ENCODE peak calls at places on chromosome 11, in eight cellular contexts. One of them, this sample, is unnamed.
A peak's percentile ranks its signal among the peaks of the same experiment; 100 is the strongest.

GRCh38 chr11:4049006-4049405 is 45.6 kb upstream of the RRM1 start:
- DNase-seq in mammary epithelial cell: no peak
- DNase-seq in HCT116: no peak
- DNase-seq in PC-3: no peak
- DNase-seq in GM23248: no peak
- DNase-seq in neuronal stem cell: no peak
- DNase-seq in hepatocyte: no peak
- DNase-seq in OCI-LY7: no peak
- DNase-seq in this sample: no peak

GRCh38 chr11:94171693-94172440 is 43.2 kb downstream of the PANX1 start:
- DNase-seq in OCI-LY7: peak; percentile 39
- DNase-seq in PC-3: peak; percentile 60
- DNase-seq in hepatocyte: peak; percentile 56
- DNase-seq in neuronal stem cell: peak; percentile 49
- DNase-seq in HCT116: peak; percentile 16
- DNase-seq in GM23248: peak; percentile 68
- DNase-seq in mammary epithelial cell: peak; percentile 10
- DNase-seq in this sample: peak; percentile 88

GRCh38 chr11:71333473-71333872 is 81.1 kb upstream of the SHANK2 start:
- DNase-seq in hepatocyte: no peak
- DNase-seq in PC-3: no peak
- DNase-seq in mammary epithelial cell: no peak
- DNase-seq in neuronal stem cell: no peak
- DNase-seq in GM23248: no peak
- DNase-seq in HCT116: no peak
- DNase-seq in OCI-LY7: peak; percentile 37
- DNase-seq in this sample: no peak

GRCh38 chr11:12841946-12842630 is 167.0 kb upstream of the RASSF10 start:
- DNase-seq in HCT116: no peak
- DNase-seq in hepatocyte: peak; percentile 70
- DNase-seq in OCI-LY7: peak; percentile 66
- DNase-seq in PC-3: peak; percentile 42
- DNase-seq in GM23248: peak; percentile 80
- DNase-seq in mammary epithelial cell: peak; percentile 73
- DNase-seq in neuronal stem cell: no peak
- DNase-seq in this sample: peak; percentile 67

GRCh38 chr11:45755281-45755859 is 49.6 kb upstream of the SLC35C1 start:
- DNase-seq in PC-3: no peak
- DNase-seq in GM23248: no peak
- DNase-seq in hepatocyte: no peak
- DNase-seq in OCI-LY7: no peak
- DNase-seq in neuronal stem cell: no peak
- DNase-seq in mammary epithelial cell: no peak
- DNase-seq in HCT116: no peak
- DNase-seq in this sample: peak; percentile 21

GRCh38 chr11:78282821-78283220 is 94.1 kb downstream of the USP35 start:
- DNase-seq in neuronal stem cell: no peak
- DNase-seq in HCT116: no peak
- DNase-seq in mammary epithelial cell: no peak
- DNase-seq in PC-3: no peak
- DNase-seq in hepatocyte: no peak
- DNase-seq in GM23248: no peak
- DNase-seq in OCI-LY7: no peak
- DNase-seq in this sample: no peak

GRCh38 chr11:70076461-70076931 is 1.6 kb upstream of the ANO1 start:
- DNase-seq in HCT116: no peak
- DNase-seq in hepatocyte: no peak
- DNase-seq in GM23248: no peak
- DNase-seq in mammary epithelial cell: no peak
- DNase-seq in neuronal stem cell: no peak
- DNase-seq in PC-3: no peak
- DNase-seq in OCI-LY7: no peak
- DNase-seq in this sample: no peak

GRCh38 chr11:67442504-67443398 is 525 bp downstream of the CORO1B start:
- DNase-seq in neuronal stem cell: no peak
- DNase-seq in HCT116: no peak
- DNase-seq in GM23248: peak; percentile 54
- DNase-seq in OCI-LY7: peak; percentile 29
- DNase-seq in mammary epithelial cell: no peak
- DNase-seq in PC-3: peak; percentile 29
- DNase-seq in hepatocyte: no peak
- DNase-seq in this sample: no peak

GRCh38 chr11:46490576-46491100 is 99.1 kb upstream of the CHRM4 start:
- DNase-seq in mammary epithelial cell: peak; percentile 36
- DNase-seq in GM23248: peak; percentile 56
- DNase-seq in OCI-LY7: no peak
- DNase-seq in hepatocyte: no peak
- DNase-seq in neuronal stem cell: no peak
- DNase-seq in HCT116: no peak
- DNase-seq in PC-3: no peak
- DNase-seq in this sample: no peak

GRCh38 chr11:113265343-113265742 is 49.0 kb upstream of the TTC12 start:
- DNase-seq in GM23248: no peak
- DNase-seq in HCT116: no peak
- DNase-seq in hepatocyte: no peak
- DNase-seq in OCI-LY7: no peak
- DNase-seq in neuronal stem cell: no peak
- DNase-seq in PC-3: no peak
- DNase-seq in mammary epithelial cell: no peak
- DNase-seq in this sample: no peak

GRCh38 chr11:48307760-48308386 is 1.9 kb downstream of the OR4S1 start:
- DNase-seq in OCI-LY7: peak; percentile 70
- DNase-seq in HCT116: peak; percentile 40
- DNase-seq in GM23248: peak; percentile 69
- DNase-seq in PC-3: peak; percentile 75
- DNase-seq in mammary epithelial cell: peak; percentile 28
- DNase-seq in hepatocyte: peak; percentile 21
- DNase-seq in neuronal stem cell: peak; percentile 1
- DNase-seq in this sample: peak; percentile 73

GRCh38 chr11:58493676-58494075 is 14.2 kb downstream of the OR5B21 start:
- DNase-seq in neuronal stem cell: no peak
- DNase-seq in OCI-LY7: no peak
- DNase-seq in HCT116: no peak
- DNase-seq in PC-3: peak; percentile 47
- DNase-seq in mammary epithelial cell: peak; percentile 38
- DNase-seq in hepatocyte: no peak
- DNase-seq in GM23248: peak; percentile 62
- DNase-seq in this sample: no peak

GRCh38 chr11:113382121-113382520 is 5.5 kb upstream of the ANKK1 start:
- DNase-seq in OCI-LY7: no peak
- DNase-seq in PC-3: no peak
- DNase-seq in neuronal stem cell: no peak
- DNase-seq in hepatocyte: no peak
- DNase-seq in HCT116: no peak
- DNase-seq in GM23248: no peak
- DNase-seq in mammary epithelial cell: no peak
- DNase-seq in this sample: no peak

GRCh38 chr11:2783536-2784082 is 83.8 kb upstream of the KCNQ1OT1 start:
- DNase-seq in neuronal stem cell: no peak
- DNase-seq in hepatocyte: no peak
- DNase-seq in HCT116: no peak
- DNase-seq in mammary epithelial cell: peak; percentile 9
- DNase-seq in GM23248: no peak
- DNase-seq in PC-3: no peak
- DNase-seq in OCI-LY7: no peak
- DNase-seq in this sample: no peak

GRCh38 chr11:44731685-44732411 is 5.1 kb downstream of the TSPAN18 start:
- DNase-seq in HCT116: no peak
- DNase-seq in PC-3: no peak
- DNase-seq in GM23248: no peak
- DNase-seq in mammary epithelial cell: no peak
- DNase-seq in hepatocyte: no peak
- DNase-seq in OCI-LY7: no peak
- DNase-seq in neuronal stem cell: no peak
- DNase-seq in this sample: peak; percentile 51

GRCh38 chr11:70255717-70256116 is 14.8 kb upstream of the PPFIA1 start:
- DNase-seq in HCT116: no peak
- DNase-seq in hepatocyte: no peak
- DNase-seq in GM23248: no peak
- DNase-seq in mammary epithelial cell: no peak
- DNase-seq in neuronal stem cell: no peak
- DNase-seq in PC-3: no peak
- DNase-seq in OCI-LY7: no peak
- DNase-seq in this sample: no peak

GRCh38 chr11:18457435-18457834 is 1.8 kb downstream of the LDHAL6A start:
- DNase-seq in OCI-LY7: no peak
- DNase-seq in mammary epithelial cell: peak; percentile 23
- DNase-seq in PC-3: peak; percentile 55
- DNase-seq in GM23248: no peak
- DNase-seq in neuronal stem cell: no peak
- DNase-seq in HCT116: peak; percentile 32
- DNase-seq in hepatocyte: peak; percentile 55
- DNase-seq in this sample: no peak

GRCh38 chr11:134503104-134503503 is 91.1 kb upstream of the B3GAT1 start:
- DNase-seq in HCT116: no peak
- DNase-seq in PC-3: no peak
- DNase-seq in hepatocyte: no peak
- DNase-seq in neuronal stem cell: no peak
- DNase-seq in GM23248: no peak
- DNase-seq in mammary epithelial cell: no peak
- DNase-seq in OCI-LY7: no peak
- DNase-seq in this sample: peak; percentile 58

GRCh38 chr11:112161012-112161411 is 2.9 kb downstream of the IL18 start:
- DNase-seq in HCT116: no peak
- DNase-seq in OCI-LY7: no peak
- DNase-seq in hepatocyte: no peak
- DNase-seq in PC-3: no peak
- DNase-seq in GM23248: peak; percentile 55
- DNase-seq in mammary epithelial cell: no peak
- DNase-seq in neuronal stem cell: no peak
- DNase-seq in this sample: no peak

GRCh38 chr11:122002926-122003325 is 113.1 kb downstream of the BLID start:
- DNase-seq in HCT116: no peak
- DNase-seq in mammary epithelial cell: no peak
- DNase-seq in neuronal stem cell: no peak
- DNase-seq in hepatocyte: no peak
- DNase-seq in PC-3: no peak
- DNase-seq in OCI-LY7: no peak
- DNase-seq in GM23248: no peak
- DNase-seq in this sample: no peak

GRCh38 chr11:122002047-122002446 is 114.0 kb downstream of the BLID start:
- DNase-seq in OCI-LY7: no peak
- DNase-seq in GM23248: no peak
- DNase-seq in hepatocyte: no peak
- DNase-seq in mammary epithelial cell: no peak
- DNase-seq in neuronal stem cell: no peak
- DNase-seq in HCT116: no peak
- DNase-seq in PC-3: no peak
- DNase-seq in this sample: no peak

GRCh38 chr11:122004446-122004845 is 111.6 kb downstream of the BLID start:
- DNase-seq in neuronal stem cell: no peak
- DNase-seq in PC-3: no peak
- DNase-seq in OCI-LY7: no peak
- DNase-seq in GM23248: no peak
- DNase-seq in mammary epithelial cell: no peak
- DNase-seq in hepatocyte: no peak
- DNase-seq in HCT116: no peak
- DNase-seq in this sample: no peak

DNA sequence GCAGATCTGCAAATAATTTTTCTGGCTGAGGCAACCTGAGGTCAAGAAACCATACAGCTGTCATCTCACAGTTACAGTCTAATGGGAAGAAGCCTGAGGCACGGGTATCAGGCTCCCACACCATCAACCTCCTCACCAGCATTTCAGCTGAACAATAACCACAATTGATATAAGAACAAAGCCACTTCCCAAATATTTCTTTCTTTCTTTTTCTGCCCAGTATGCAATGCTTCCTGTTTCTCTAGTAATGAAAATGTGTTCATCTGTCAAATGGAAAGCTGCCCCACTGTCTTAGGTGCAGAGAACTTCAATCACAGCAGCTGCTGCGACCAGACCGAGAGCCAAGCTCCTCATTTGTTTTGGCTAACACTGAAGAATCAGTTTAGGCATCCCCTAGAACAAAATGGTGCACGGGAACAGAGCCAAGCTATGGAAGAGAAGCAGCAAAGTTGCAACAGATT is 108.4 kb downstream of the BLID start:
- DNase-seq in GM23248: no peak
- DNase-seq in neuronal stem cell: no peak
- DNase-seq in hepatocyte: no peak
- DNase-seq in OCI-LY7: no peak
- DNase-seq in PC-3: no peak
- DNase-seq in HCT116: no peak
- DNase-seq in mammary epithelial cell: no peak
- DNase-seq in this sample: no peak
- H2AFZ ChIP-seq in GM23248: peak overlapping the region; percentile 61
- H2AFZ ChIP-seq in neuronal stem cell: no peak overlapping the region
- H2AFZ ChIP-seq in hepatocyte: no peak overlapping the region
- H2AFZ ChIP-seq in OCI-LY7: no peak overlapping the region
- H2AFZ ChIP-seq in PC-3: no peak overlapping the region
- H2AFZ ChIP-seq in HCT116: no peak overlapping the region
- H2AFZ ChIP-seq in mammary epithelial cell: peak overlapping the region; percentile 60
- H2AFZ ChIP-seq in this sample: no peak overlapping the region

GRCh38 chr11:118870396-118871343 is 13.0 kb upstream of the CXCR5 start:
- DNase-seq in mammary epithelial cell: no peak
- DNase-seq in hepatocyte: no peak
- DNase-seq in OCI-LY7: peak; percentile 90
- DNase-seq in HCT116: no peak
- DNase-seq in neuronal stem cell: no peak
- DNase-seq in GM23248: peak; percentile 44
- DNase-seq in PC-3: no peak
- DNase-seq in this sample: peak; percentile 42
- H2AFZ ChIP-seq in mammary epithelial cell: peak overlapping the region; percentile 95
- H2AFZ ChIP-seq in hepatocyte: peak overlapping the region; percentile 36
- H2AFZ ChIP-seq in OCI-LY7: peak overlapping the region; percentile 62
- H2AFZ ChIP-seq in HCT116: no peak overlapping the region
- H2AFZ ChIP-seq in neuronal stem cell: peak overlapping the region; percentile 95
- H2AFZ ChIP-seq in GM23248: peak overlapping the region; percentile 71
- H2AFZ ChIP-seq in PC-3: peak overlapping the region; percentile 82
- H2AFZ ChIP-seq in this sample: peak overlapping the region; percentile 99

DNA sequence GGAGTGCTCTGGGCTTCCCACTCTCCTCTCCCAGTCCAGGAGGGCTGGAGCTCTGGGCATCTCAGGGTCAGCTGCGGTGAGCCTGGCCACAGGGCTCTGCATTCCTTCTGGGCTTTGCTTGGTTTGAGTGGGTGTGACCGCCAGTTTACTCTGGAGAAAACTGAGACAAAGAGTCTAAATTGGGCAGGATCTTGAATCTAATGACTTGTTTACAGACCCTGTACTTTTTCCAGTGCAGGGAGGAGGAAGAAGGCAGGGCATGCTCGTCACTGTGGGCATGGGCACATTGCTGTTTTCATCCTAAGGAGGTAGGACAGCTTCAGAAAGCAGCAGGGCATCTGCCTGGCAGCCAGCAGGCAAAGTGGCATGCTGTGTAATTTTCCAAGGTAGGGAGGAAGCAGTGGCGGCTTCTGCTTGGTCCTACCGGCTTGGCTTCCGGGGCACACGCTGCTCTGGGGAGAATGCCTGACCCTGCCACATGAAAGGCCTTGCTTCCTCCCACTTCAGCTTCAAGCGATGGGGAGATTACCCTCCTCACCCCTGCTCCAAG is 22.9 kb downstream of the FLI1 start:
- DNase-seq in mammary epithelial cell: no peak
- DNase-seq in hepatocyte: no peak
- DNase-seq in PC-3: no peak
- DNase-seq in HCT116: no peak
- DNase-seq in OCI-LY7: peak; percentile 55
- DNase-seq in GM23248: peak; percentile 57
- DNase-seq in neuronal stem cell: no peak
- DNase-seq in this sample: peak; percentile 18
- H2AFZ ChIP-seq in mammary epithelial cell: peak overlapping the region; percentile 56
- H2AFZ ChIP-seq in hepatocyte: no peak overlapping the region
- H2AFZ ChIP-seq in PC-3: peak overlapping the region; percentile 18
- H2AFZ ChIP-seq in HCT116: no peak overlapping the region
- H2AFZ ChIP-seq in OCI-LY7: no peak overlapping the region
- H2AFZ ChIP-seq in GM23248: no peak overlapping the region
- H2AFZ ChIP-seq in neuronal stem cell: peak overlapping the region; percentile 65
- H2AFZ ChIP-seq in this sample: peak overlapping the region; percentile 29

GRCh38 chr11:79441159-79441875 is 487 bp upstream of the TENM4 start:
- DNase-seq in OCI-LY7: no peak
- DNase-seq in HCT116: no peak
- DNase-seq in hepatocyte: no peak
- DNase-seq in mammary epithelial cell: no peak
- DNase-seq in PC-3: no peak
- DNase-seq in neuronal stem cell: peak; percentile 9
- DNase-seq in GM23248: peak; percentile 28
- DNase-seq in this sample: peak; percentile 61
- H2AFZ ChIP-seq in OCI-LY7: no peak overlapping the region
- H2AFZ ChIP-seq in HCT116: no peak overlapping the region
- H2AFZ ChIP-seq in hepatocyte: peak overlapping the region; percentile 84
- H2AFZ ChIP-seq in mammary epithelial cell: peak overlapping the region; percentile 88
- H2AFZ ChIP-seq in PC-3: no peak overlapping the region
- H2AFZ ChIP-seq in neuronal stem cell: peak overlapping the region; percentile 95
- H2AFZ ChIP-seq in GM23248: peak overlapping the region; percentile 38
- H2AFZ ChIP-seq in this sample: peak overlapping the region; percentile 100